ENCODE peak calls at places on chromosome 3, in nine cellular contexts. One of them, this sample, is unnamed.
A peak's percentile ranks its signal among the peaks of the same experiment; 100 is the strongest.

GRCh38 chr3:34108976-34109375 is 310.5 kb downstream of the PDCD6IP start:
- DNase-seq in RWPE2: no peak
- DNase-seq in hepatocyte: no peak
- DNase-seq in adrenal gland: no peak
- DNase-seq in NCI-H748 treated with DMSO at 0.1 percent for 48 hours: no peak
- DNase-seq in GM06990: no peak
- DNase-seq in NCI-H2171 treated with DMSO at 0.1 percent for 48 hours: peak; percentile 94
- DNase-seq in stimulated activated CD8-positive, alpha-beta memory T cell treated with anti-CD3 and anti-CD28 coated beads, Interleukin-12 subunit alpha, Interleukin-12 subunit beta, amount 100 ng/mL, for 4 hours: no peak
- DNase-seq in AG09319: no peak
- DNase-seq in this sample: no peak

GRCh38 chr3:117358717-117359314 is 649.2 kb downstream of the TUSC7 start:
- DNase-seq in RWPE2: no peak
- DNase-seq in hepatocyte: no peak
- DNase-seq in adrenal gland: no peak
- DNase-seq in NCI-H748 treated with DMSO at 0.1 percent for 48 hours: no peak
- DNase-seq in GM06990: no peak
- DNase-seq in NCI-H2171 treated with DMSO at 0.1 percent for 48 hours: no peak
- DNase-seq in stimulated activated CD8-positive, alpha-beta memory T cell treated with anti-CD3 and anti-CD28 coated beads, Interleukin-12 subunit alpha, Interleukin-12 subunit beta, amount 100 ng/mL, for 4 hours: no peak
- DNase-seq in AG09319: no peak
- DNase-seq in this sample: no peak

GRCh38 chr3:37249717-37250116 is 75.3 kb upstream of the LRRFIP2 start:
- DNase-seq in RWPE2: no peak
- DNase-seq in hepatocyte: no peak
- DNase-seq in adrenal gland: no peak
- DNase-seq in NCI-H748 treated with DMSO at 0.1 percent for 48 hours: no peak
- DNase-seq in GM06990: no peak
- DNase-seq in NCI-H2171 treated with DMSO at 0.1 percent for 48 hours: no peak
- DNase-seq in stimulated activated CD8-positive, alpha-beta memory T cell treated with anti-CD3 and anti-CD28 coated beads, Interleukin-12 subunit alpha, Interleukin-12 subunit beta, amount 100 ng/mL, for 4 hours: no peak
- DNase-seq in AG09319: no peak
- DNase-seq in this sample: no peak

GRCh38 chr3:188533172-188533571 is 379.2 kb downstream of the LPP start:
- DNase-seq in RWPE2: no peak
- DNase-seq in hepatocyte: no peak
- DNase-seq in adrenal gland: no peak
- DNase-seq in NCI-H748 treated with DMSO at 0.1 percent for 48 hours: no peak
- DNase-seq in GM06990: no peak
- DNase-seq in NCI-H2171 treated with DMSO at 0.1 percent for 48 hours: no peak
- DNase-seq in stimulated activated CD8-positive, alpha-beta memory T cell treated with anti-CD3 and anti-CD28 coated beads, Interleukin-12 subunit alpha, Interleukin-12 subunit beta, amount 100 ng/mL, for 4 hours: no peak
- DNase-seq in AG09319: no peak
- DNase-seq in this sample: no peak

GRCh38 chr3:158532099-158532734 is 38.8 kb upstream of the MLF1 start:
- DNase-seq in RWPE2: no peak
- DNase-seq in hepatocyte: peak; percentile 33
- DNase-seq in adrenal gland: peak; percentile 21
- DNase-seq in NCI-H748 treated with DMSO at 0.1 percent for 48 hours: no peak
- DNase-seq in GM06990: peak; percentile 3
- DNase-seq in NCI-H2171 treated with DMSO at 0.1 percent for 48 hours: peak; percentile 71
- DNase-seq in stimulated activated CD8-positive, alpha-beta memory T cell treated with anti-CD3 and anti-CD28 coated beads, Interleukin-12 subunit alpha, Interleukin-12 subunit beta, amount 100 ng/mL, for 4 hours: no peak
- DNase-seq in AG09319: no peak
- DNase-seq in this sample: peak; percentile 72

GRCh38 chr3:162719684-162720341 is 1223.2 kb downstream of the OTOL1 start:
- DNase-seq in RWPE2: no peak
- DNase-seq in hepatocyte: peak; percentile 22
- DNase-seq in adrenal gland: no peak
- DNase-seq in NCI-H748 treated with DMSO at 0.1 percent for 48 hours: no peak
- DNase-seq in GM06990: no peak
- DNase-seq in NCI-H2171 treated with DMSO at 0.1 percent for 48 hours: no peak
- DNase-seq in stimulated activated CD8-positive, alpha-beta memory T cell treated with anti-CD3 and anti-CD28 coated beads, Interleukin-12 subunit alpha, Interleukin-12 subunit beta, amount 100 ng/mL, for 4 hours: no peak
- DNase-seq in AG09319: peak; percentile 67
- DNase-seq in this sample: no peak

GRCh38 chr3:115245437-115245836 is 98.3 kb upstream of the ZBTB20 start:
- DNase-seq in RWPE2: peak; percentile 75
- DNase-seq in hepatocyte: peak; percentile 60
- DNase-seq in adrenal gland: peak; percentile 17
- DNase-seq in NCI-H748 treated with DMSO at 0.1 percent for 48 hours: no peak
- DNase-seq in GM06990: no peak
- DNase-seq in NCI-H2171 treated with DMSO at 0.1 percent for 48 hours: no peak
- DNase-seq in stimulated activated CD8-positive, alpha-beta memory T cell treated with anti-CD3 and anti-CD28 coated beads, Interleukin-12 subunit alpha, Interleukin-12 subunit beta, amount 100 ng/mL, for 4 hours: no peak
- DNase-seq in AG09319: peak; percentile 71
- DNase-seq in this sample: peak; percentile 85

GRCh38 chr3:181383760-181384159 is 328.0 kb upstream of the SOX2 start:
- DNase-seq in RWPE2: no peak
- DNase-seq in hepatocyte: no peak
- DNase-seq in adrenal gland: no peak
- DNase-seq in NCI-H748 treated with DMSO at 0.1 percent for 48 hours: no peak
- DNase-seq in GM06990: no peak
- DNase-seq in NCI-H2171 treated with DMSO at 0.1 percent for 48 hours: no peak
- DNase-seq in stimulated activated CD8-positive, alpha-beta memory T cell treated with anti-CD3 and anti-CD28 coated beads, Interleukin-12 subunit alpha, Interleukin-12 subunit beta, amount 100 ng/mL, for 4 hours: no peak
- DNase-seq in AG09319: no peak
- DNase-seq in this sample: no peak

GRCh38 chr3:45343947-45344346 is 44.4 kb upstream of the LARS2 start:
- DNase-seq in RWPE2: no peak
- DNase-seq in hepatocyte: no peak
- DNase-seq in adrenal gland: no peak
- DNase-seq in NCI-H748 treated with DMSO at 0.1 percent for 48 hours: peak; percentile 4
- DNase-seq in GM06990: no peak
- DNase-seq in NCI-H2171 treated with DMSO at 0.1 percent for 48 hours: no peak
- DNase-seq in stimulated activated CD8-positive, alpha-beta memory T cell treated with anti-CD3 and anti-CD28 coated beads, Interleukin-12 subunit alpha, Interleukin-12 subunit beta, amount 100 ng/mL, for 4 hours: no peak
- DNase-seq in AG09319: no peak
- DNase-seq in this sample: no peak